ENCODE peak calls at places on chromosomes 16 and 17, in five cellular contexts. Z is IMR-90, C is neuronal stem cell, X is H1, W is mesenchymal stem cell. G is an unnamed sample.

GRCh38 chr17:27378482-27379200 is 77.6 kb upstream of the KSR1 start:
- DNase-seq in Z (no peak), C (no peak), X (no peak), W (no peak), G (no peak)

GRCh38 chr17:65690626-65691310 is 129.3 kb upstream of the AXIN2 start:
- DNase-seq in Z (no peak), C (no peak), X (no peak), W (no peak), G (no peak)

GRCh38 chr17:77875881-77876509 is 82.5 kb upstream of the TNRC6C start:
- DNase-seq in Z (peak; percentile 12), C (no peak), X (no peak), W (peak; percentile 22), G (no peak)

GRCh38 chr16:71404364-71404763 is 37.5 kb downstream of the TLE7 start:
- DNase-seq in Z (no peak), C (no peak), X (no peak), W (no peak), G (no peak)

GRCh38 chr17:6592193-6592592 is 35.8 kb upstream of the PITPNM3 start:
- DNase-seq in Z (peak; percentile 55), C (no peak), X (no peak), W (peak; percentile 11), G (peak; percentile 47)

GRCh38 chr16:65600629-65601028 is 478.8 kb upstream of the CDH11 start:
- DNase-seq in Z (peak; percentile 29), C (no peak), X (no peak), W (no peak), G (no peak)

GRCh38 chr17:8162232-8162996 is at the start of gene VAMP2:
- DNase-seq in Z (peak; percentile 50), C (no peak), X (no peak), W (peak; percentile 66), G (peak; percentile 69)

GRCh38 chr17:62064791-62065563 is at the start of gene MED13:
- DNase-seq in Z (peak; percentile 19), C (peak; percentile 33), X (no peak), W (peak; percentile 62), G (peak; percentile 16)

GRCh38 chr17:48107137-48108055 is at the start of gene SNX11:
- DNase-seq in Z (peak; percentile 80), C (peak; percentile 87), X (peak; percentile 61), W (peak; percentile 93), G (peak; percentile 82)

GRCh38 chr16:68197250-68197649 is 38.7 kb downstream of the ESRP2 start:
- DNase-seq in Z (peak; percentile 40), C (no peak), X (no peak), W (peak; percentile 20), G (peak; percentile 63)

GRCh38 chr17:81926451-81927144 is 937 bp downstream of the MAFG start:
- DNase-seq in Z (peak; percentile 79), C (no peak), X (no peak), W (peak; percentile 94), G (peak; percentile 69)

GRCh38 chr17:59838196-59838911 is 54.4 kb downstream of the TUBD1 start:
- DNase-seq in Z (no peak), C (no peak), X (no peak), W (no peak), G (no peak)

GRCh38 chr17:57567278-57567677 is 177.8 kb downstream of the CCDC182 start:
- DNase-seq in Z (no peak), C (no peak), X (no peak), W (no peak), G (no peak)

GRCh38 chr17:50956750-50957523 is 90.8 kb upstream of the TOB1 start:
- DNase-seq in Z (peak; percentile 54), C (no peak), X (no peak), W (peak; percentile 73), G (peak; percentile 64)

GRCh38 chr17:57506253-57506911 is 238.7 kb downstream of the CCDC182 start:
- DNase-seq in Z (no peak), C (no peak), X (no peak), W (peak; percentile 53), G (no peak)

GRCh38 chr17:45032150-45032493 is 19.3 kb downstream of the DCAKD start:
- DNase-seq in Z (no peak), C (no peak), X (no peak), W (no peak), G (no peak)
- H3K27ac ChIP-seq in Z (peak overlapping the region; percentile 56), C (no peak overlapping the region), X (no peak overlapping the region), W (no peak overlapping the region), G (no peak overlapping the region)

DNA sequence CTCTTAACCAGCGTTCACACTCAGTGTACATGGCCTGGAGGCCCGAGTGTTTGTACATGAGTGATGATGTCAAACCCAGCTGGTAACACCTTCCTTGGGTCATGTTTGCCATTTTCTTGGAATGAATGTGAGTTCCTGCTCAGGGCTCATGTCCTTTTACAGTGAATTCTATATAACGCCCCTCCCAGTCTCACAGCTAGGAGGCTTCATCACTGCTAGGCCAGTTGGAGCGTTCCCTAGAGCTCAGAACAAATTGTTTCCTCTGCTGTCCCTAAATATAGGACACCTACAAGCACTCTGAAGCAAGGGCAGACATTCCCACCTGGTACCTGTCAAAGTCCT is 5.5 kb downstream of the TIMM22 start:
- DNase-seq in Z (peak; percentile 75), C (no peak), X (no peak), W (peak; percentile 65), G (peak; percentile 24)
- H3K9ac ChIP-seq in Z (peak overlapping the region; percentile 46), C (no peak overlapping the region), X (no peak overlapping the region), W (peak overlapping the region; percentile 71), G (no peak overlapping the region)

DNA sequence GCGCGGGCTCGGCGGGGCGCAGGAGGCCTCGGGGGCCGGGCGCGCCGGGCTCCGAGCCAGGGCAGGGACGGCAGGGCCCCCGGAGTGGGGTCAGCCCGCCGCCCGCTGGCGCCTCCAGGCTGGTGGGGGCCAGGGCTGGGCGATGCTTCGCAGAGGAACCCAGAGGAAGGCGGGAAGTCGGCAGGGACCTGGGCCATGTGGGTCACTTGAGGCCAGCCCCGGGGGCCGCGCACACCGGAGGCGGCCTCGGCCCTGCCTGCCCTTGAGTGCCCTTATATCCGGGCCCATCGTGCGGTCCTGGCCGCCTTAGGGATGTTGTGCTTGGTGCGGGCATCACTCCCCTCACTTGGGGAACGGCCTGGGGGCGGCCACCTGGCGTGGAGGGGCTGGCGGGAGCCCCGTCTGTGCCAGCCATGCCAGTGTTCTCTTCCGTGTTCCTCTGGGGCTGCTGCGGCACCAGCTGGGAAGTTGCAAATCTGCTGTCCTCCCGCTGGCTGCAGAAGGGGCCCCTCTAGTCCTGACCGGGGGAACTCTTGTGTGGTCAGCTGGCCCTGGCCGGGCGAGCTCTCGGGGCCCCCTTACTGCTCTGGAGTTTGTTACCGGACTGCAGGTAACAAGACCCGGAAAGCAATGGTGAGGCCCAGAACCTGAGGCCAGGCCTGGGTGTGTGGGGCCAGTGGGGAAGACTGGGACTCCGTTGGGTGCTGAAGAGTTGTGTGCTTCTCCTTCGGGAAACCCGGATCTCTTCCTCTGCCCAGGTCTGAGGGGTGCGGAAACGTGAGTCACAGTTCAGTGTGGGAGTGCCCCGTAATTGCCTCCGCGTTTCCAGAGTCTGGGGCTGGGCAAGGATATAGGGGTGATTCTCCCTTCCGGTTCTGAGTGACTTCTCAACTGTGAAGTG is 849 bp downstream of the CAPN15 start:
- DNase-seq in Z (peak; percentile 61), C (no peak), X (no peak), W (peak; percentile 75), G (peak; percentile 54)
- H2BK5ac ChIP-seq in Z (peak overlapping the region; percentile 88), C (peak overlapping the region; percentile 24), X (peak overlapping the region; percentile 30), W (peak overlapping the region; percentile 15), G (no peak overlapping the region)

DNA sequence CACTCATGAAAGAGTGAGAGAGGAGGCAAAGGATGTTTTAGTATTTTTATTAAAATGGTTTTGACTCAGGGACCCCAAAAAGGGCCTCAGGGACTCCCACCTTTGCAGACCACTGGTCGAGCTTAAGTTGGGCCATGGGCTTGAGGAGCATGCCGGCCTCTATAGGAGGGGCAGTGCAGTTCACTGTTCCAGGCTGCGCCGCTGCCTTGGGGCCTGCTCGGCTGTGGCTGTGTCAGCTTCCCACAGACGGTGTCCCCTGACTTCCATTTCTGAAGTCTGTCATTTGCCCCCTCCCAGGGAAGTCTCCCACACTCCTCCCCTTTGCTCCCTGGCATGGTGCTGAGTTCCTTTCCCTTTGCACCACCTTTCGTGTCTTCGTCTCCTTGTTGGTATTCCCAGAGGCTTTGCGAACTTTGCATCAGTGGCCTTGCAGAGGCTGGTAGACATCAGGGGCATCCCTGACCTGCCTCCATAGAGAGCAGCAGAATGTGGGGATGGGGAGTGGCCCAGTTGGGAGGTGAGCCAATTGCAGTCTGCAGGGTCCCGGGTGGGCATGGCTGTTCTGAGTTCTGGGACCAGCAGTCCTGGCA is 17.1 kb downstream of the MPRIP start:
- DNase-seq in Z (no peak), C (no peak), X (no peak), W (no peak), G (no peak)
- H3K27ac ChIP-seq in Z (no peak overlapping the region), C (no peak overlapping the region), X (no peak overlapping the region), W (no peak overlapping the region), G (no peak overlapping the region)

GRCh38 chr17:18321309-18321708 is 6.2 kb downstream of the SMCR8 start:
- DNase-seq in Z (no peak), C (no peak), X (no peak), W (peak; percentile 24), G (peak; percentile 24)

GRCh38 chr17:18318122-18318521 is 3.0 kb downstream of the SMCR8 start:
- DNase-seq in Z (no peak), C (no peak), X (no peak), W (no peak), G (no peak)

GRCh38 chr17:18319604-18320256 is 4.6 kb downstream of the SMCR8 start:
- DNase-seq in Z (peak; percentile 68), C (no peak), X (peak; percentile 17), W (peak; percentile 71), G (peak; percentile 58)

GRCh38 chr17:18320301-18320700 is 5.2 kb downstream of the SMCR8 start:
- DNase-seq in Z (no peak), C (no peak), X (no peak), W (no peak), G (no peak)

DNA sequence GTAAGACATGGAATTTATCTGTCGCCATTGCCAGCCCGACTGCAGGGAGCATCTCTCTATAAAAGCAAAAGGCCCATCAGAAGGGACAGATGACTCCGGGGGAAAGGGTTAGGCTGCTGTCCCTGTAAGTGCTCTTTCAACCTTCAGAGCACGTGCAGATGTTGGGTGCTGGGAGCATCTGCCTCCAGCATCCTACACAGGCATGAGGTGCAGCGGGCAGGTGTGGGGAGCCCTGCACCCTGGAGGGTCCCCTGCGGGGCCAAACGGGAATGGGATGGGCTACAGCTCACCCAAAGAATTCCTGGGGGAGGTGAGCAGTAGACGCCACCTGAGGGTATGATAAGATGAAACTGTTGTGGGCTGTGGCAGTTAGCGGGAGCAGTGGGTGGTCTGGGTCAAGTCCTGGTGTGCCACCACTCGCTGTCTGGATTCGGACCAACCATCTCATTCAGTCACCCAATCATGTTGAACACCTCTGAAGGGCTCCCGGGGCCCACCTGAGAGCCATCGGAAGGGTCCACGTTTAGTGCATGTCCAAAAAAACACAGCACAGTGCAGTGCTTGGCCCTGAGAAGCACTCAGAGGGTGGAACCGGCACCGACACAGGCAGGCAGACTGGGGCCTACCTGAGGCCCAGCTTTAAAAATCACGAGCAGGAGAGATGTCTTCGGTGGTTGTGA is 3.8 kb downstream of the SMCR8 start:
- DNase-seq in Z (no peak), C (no peak), X (no peak), W (no peak), G (no peak)
- H3K9ac ChIP-seq in Z (no peak overlapping the region), C (no peak overlapping the region), X (no peak overlapping the region), W (peak overlapping the region; percentile 57), G (no peak overlapping the region)

GRCh38 chr17:69434164-69434579 is 19.7 kb downstream of the MAP2K6 start:
- DNase-seq in Z (peak; percentile 26), C (no peak), X (no peak), W (peak; percentile 69), G (no peak)
- H2BK5ac ChIP-seq in Z (no peak overlapping the region), C (no peak overlapping the region), X (peak overlapping the region; percentile 11), W (no peak overlapping the region), G (no peak overlapping the region)

GRCh38 chr17:43021739-43022512 is at the start of gene VAT1:
- DNase-seq in Z (peak; percentile 63), C (peak; percentile 71), X (no peak), W (peak; percentile 86), G (peak; percentile 83)
- H3K27ac ChIP-seq in Z (peak within 1 kb of the TSS; percentile 78), C (peak within 1 kb of the TSS; percentile 57), X (peak within 1 kb of the TSS; percentile 25), W (peak within 1 kb of the TSS; percentile 41), G (peak within 1 kb of the TSS; percentile 81)